ENCODE peak calls at places on chromosome 22, in five cellular contexts. F is GM23338, R is K562, Q is stomach, N is sigmoid colon. E is an unnamed sample. For H3K4me1, the result is how much of the 10 kb centered on the place peaks cover.

GRCh38 chr22:32106930-32107329 is 52.2 kb downstream of the C22orf42 start:
- DNase-seq in F (peak), N (no peak), R (peak), Q (no peak), E (no peak)

GRCh38 chr22:20638143-20638870 is 130.9 kb downstream of the MED15 start:
- DNase-seq in Q (peak), N (no peak), R (no peak), F (no peak), E (no peak)

GRCh38 chr22:38267086-38267485 is 5.7 kb downstream of the TMEM184B start:
- DNase-seq in Q (no peak), F (no peak), R (peak), N (no peak), E (no peak)

GRCh38 chr22:27996981-27997380 is 77.9 kb upstream of the PITPNB start:
- DNase-seq in Q (no peak), F (no peak), R (no peak), N (peak), E (no peak)

GRCh38 chr22:50701428-50702154 is 29.0 kb downstream of the SHANK3 start:
- DNase-seq in N (peak), Q (no peak), F (no peak), R (no peak), E (no peak)

GRCh38 chr22:46049726-46050450 is 72.9 kb upstream of the WNT7B start:
- DNase-seq in N (peak), Q (peak), F (no peak), R (no peak), E (no peak)

GRCh38 chr22:29936186-29936585 is 53.2 kb downstream of the MTMR3 start:
- DNase-seq in R (no peak), Q (no peak), F (no peak), N (no peak), E (no peak)

GRCh38 chr22:18071968-18072310 is 5.9 kb upstream of the PEX26 start:
- DNase-seq in F (no peak), R (no peak), Q (no peak), N (no peak), E (no peak)

GRCh38 chr22:49957826-49958461 is 2.6 kb upstream of the PIM3 start:
- DNase-seq in R (no peak), Q (peak), N (peak), F (no peak), E (no peak)

GRCh38 chr22:48346911-48347310 is 1480.8 kb downstream of the BRD1 start:
- DNase-seq in Q (no peak), N (peak), R (no peak), F (no peak), E (no peak)

GRCh38 chr22:48753381-48753730 is 1074.3 kb downstream of the BRD1 start:
- DNase-seq in Q (peak), N (peak), R (no peak), F (no peak), E (no peak)

GRCh38 chr22:45629469-45630089 is 42.1 kb upstream of the ATXN10 start:
- DNase-seq in R (no peak), Q (no peak), F (peak), N (no peak), E (no peak)

GRCh38 chr22:17250380-17251129 is 31.3 kb upstream of the ADA2 start:
- DNase-seq in F (no peak), N (no peak), R (no peak), Q (no peak), E (no peak)

GRCh38 chr22:46054091-46054877 is 77.3 kb upstream of the WNT7B start:
- DNase-seq in N (peak), F (no peak), Q (peak), R (no peak), E (no peak)

GRCh38 chr22:46664301-46664855 is 44.2 kb downstream of the GRAMD4 start:
- DNase-seq in Q (no peak), N (no peak), F (no peak), R (no peak), E (no peak)

GRCh38 chr22:45240810-45241631 is at the start of gene KIAA0930:
- DNase-seq in R (peak), N (peak), Q (peak), F (peak), E (no peak)

GRCh38 chr22:27624705-27625104 is 176.9 kb downstream of the MN1 start:
- DNase-seq in R (no peak), Q (no peak), N (no peak), F (no peak), E (no peak)

GRCh38 chr22:46219650-46220049 is 30.4 kb downstream of the CDPF1 start:
- DNase-seq in F (no peak), N (no peak), R (no peak), Q (no peak), E (no peak)

GRCh38 chr22:46001426-46002106 is 24.6 kb upstream of the WNT7B start:
- DNase-seq in R (no peak), Q (no peak), F (no peak), N (peak), E (no peak)

GRCh38 chr22:27032121-27032761 is 374.9 kb downstream of the MIAT start:
- DNase-seq in R (peak), F (peak), N (peak), Q (no peak), E (no peak)

GRCh38 chr22:50086526-50086925 is 1.3 kb upstream of the MLC1 start:
- DNase-seq in F (no peak), Q (no peak), N (no peak), R (no peak), E (no peak)

GRCh38 chr22:10741210-10741609 is 4786.8 kb upstream of the OR11H1 start:
- DNase-seq in N (peak), Q (no peak), R (no peak), F (no peak), E (no peak)

GRCh38 chr22:47593911-47594311 is 831.5 kb downstream of the TBC1D22A start:
- DNase-seq in R (no peak), F (no peak), N (peak), Q (peak), E (no peak)

GRCh38 chr22:21736084-21736642 is 569 bp upstream of the YPEL1 start:
- DNase-seq in F (no peak), Q (no peak), R (no peak), N (no peak), E (no peak)

GRCh38 chr22:44159811-44160210 is 20.9 kb upstream of the PARVG start:
- DNase-seq in F (no peak), N (no peak), Q (no peak), R (no peak), E (no peak)
- H3K4me3 ChIP-seq in F (no peak), N (no peak), Q (no peak), R (no peak), E (no peak)

GRCh38 chr22:19398680-19399079 is 32.9 kb downstream of the HIRA start:
- DNase-seq in R (peak), Q (no peak), F (no peak), N (no peak), E (no peak)

GRCh38 chr22:19396934-19397728 is 34.4 kb downstream of the HIRA start:
- DNase-seq in F (no peak), Q (no peak), R (peak), N (no peak), E (no peak)

GRCh38 chr22:19396561-19396933 is 35.0 kb downstream of the HIRA start:
- DNase-seq in N (no peak), R (peak), F (no peak), Q (no peak), E (no peak)

GRCh38 chr22:19397729-19398094 is 33.8 kb downstream of the HIRA start:
- DNase-seq in R (peak), Q (no peak), F (no peak), N (no peak), E (no peak)

GRCh38 chr22:19398206-19398605 is 33.3 kb downstream of the HIRA start:
- DNase-seq in Q (no peak), R (no peak), N (no peak), F (no peak), E (no peak)
- H3K4me1 ChIP-seq in Q (under half), R (under half), N (under half), F (under half), E (under half)

GRCh38 chr22:24432059-24432853 is 4.9 kb downstream of the ADORA2A start:
- DNase-seq in Q (peak), N (peak), R (peak), F (no peak), E (no peak)
- TF ChIP-seq POLR2AphosphoS5 in Q (no peak), N (no peak), R (no peak), F (no peak), E (no peak)

GRCh38 chr22:40156001-40156516 is 21.7 kb upstream of the TNRC6B start:
- DNase-seq in N (no peak), Q (peak), F (peak), R (peak), E (no peak)
- H3K4me3 ChIP-seq in N (no peak), Q (no peak), F (no peak), R (no peak), E (no peak)

DNA sequence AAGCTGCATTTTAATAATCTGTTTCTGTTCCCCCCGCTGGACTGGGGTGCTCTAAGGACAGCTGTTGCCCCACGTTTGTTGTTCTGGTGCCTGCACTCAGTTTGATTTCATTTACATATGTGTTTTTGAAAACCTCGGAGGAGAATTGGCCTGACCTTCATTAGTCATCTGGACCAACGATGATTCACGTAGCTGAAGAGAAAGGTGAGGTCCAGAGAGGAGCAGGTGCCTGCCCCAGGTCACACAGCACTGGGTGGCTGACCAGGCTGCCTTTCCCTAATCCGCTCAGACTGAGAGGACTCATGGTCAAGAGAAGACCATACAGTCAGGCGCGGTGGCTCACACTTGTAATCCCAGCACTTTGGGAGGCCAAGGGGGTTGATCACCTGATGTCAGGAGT is 3.8 kb downstream of the CSDC2 start:
- DNase-seq in R (no peak), N (no peak), Q (no peak), F (no peak), E (no peak)
- H3K4me1 ChIP-seq in R (under half), N (half or more), Q (under half), F (under half), E (half or more)

DNA sequence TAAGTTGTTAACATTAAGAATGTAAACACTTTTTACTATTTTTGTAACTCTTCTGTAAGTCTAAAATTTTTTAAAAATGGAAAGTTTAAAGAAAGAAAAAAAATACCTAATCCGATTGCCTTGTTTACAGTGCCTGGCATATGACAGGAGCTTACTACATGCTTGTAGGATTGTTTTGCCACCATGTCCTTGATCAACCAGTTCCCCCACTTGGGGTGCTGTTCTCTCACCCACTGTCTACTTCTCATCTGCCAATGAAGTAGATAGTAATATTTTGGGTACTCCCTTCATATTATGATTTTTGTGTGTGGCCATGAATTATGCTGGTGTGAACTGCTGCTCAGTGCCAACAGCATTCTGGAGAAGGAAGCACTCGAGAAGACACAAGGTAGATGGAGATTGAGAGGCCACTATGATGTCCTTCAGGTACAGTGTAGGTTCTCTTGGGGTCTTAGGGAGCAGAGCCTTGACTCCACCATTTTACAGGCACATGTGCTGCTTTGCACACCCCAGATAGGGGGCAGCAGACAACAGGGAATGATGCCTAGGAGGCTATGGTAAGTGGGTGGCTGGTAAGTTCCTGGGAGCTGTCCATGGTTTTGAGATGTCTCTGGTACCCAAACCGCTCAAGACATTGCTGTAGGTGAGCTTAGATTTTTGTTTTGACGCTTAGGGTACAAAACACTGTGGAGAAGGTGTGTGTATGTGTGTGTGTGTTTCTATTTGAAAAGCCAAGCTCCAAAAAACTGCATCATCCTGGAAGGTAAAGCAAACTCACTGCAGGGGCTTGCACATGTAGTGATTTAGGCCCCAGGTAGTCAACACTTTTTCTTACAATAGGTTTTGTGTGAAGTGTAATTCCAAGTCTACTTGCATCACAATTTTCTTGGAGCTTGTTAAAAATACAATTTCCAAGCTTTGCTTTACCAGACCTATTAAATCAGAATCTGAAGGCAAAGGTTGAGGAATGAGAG is 494.5 kb upstream of the LARGE1 start:
- DNase-seq in Q (no peak), N (no peak), F (peak), R (peak), E (peak)
- TF ChIP-seq POLR2AphosphoS5 in Q (no peak), N (no peak), F (no peak), R (no peak), E (no peak)

DNA sequence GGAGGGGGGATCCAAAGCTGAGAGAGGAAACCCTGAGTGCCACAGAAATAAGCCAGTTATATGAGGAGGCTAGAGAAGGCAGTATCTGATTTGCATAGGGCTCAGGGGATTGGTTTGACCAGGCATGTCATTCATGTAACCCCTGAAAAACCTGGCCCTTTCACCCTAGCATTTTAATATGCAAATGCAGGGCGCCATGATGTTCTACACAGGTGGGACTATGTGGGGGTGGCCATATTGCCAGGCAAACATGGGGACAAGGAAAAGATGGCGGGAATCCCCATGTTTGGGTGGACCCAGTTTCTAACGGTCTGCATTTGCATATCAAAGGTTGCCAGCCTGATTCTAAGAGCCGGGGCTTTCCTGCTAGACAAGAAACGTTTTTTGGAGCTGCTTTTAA is 27.2 kb downstream of the CSF2RB start:
- DNase-seq in R (peak), N (no peak), F (peak), Q (no peak), E (no peak)
- H3K4me3 ChIP-seq in R (no peak), N (no peak), F (no peak), Q (no peak), E (no peak)

GRCh38 chr22:42644422-42645340 is 4.3 kb upstream of the ATP5MGL start:
- DNase-seq in R (no peak), N (peak), Q (peak), F (no peak), E (no peak)

GRCh38 chr22:42643632-42644421 is 3.4 kb upstream of the ATP5MGL start:
- DNase-seq in N (no peak), Q (no peak), F (no peak), R (no peak), E (no peak)

GRCh38 chr22:42646569-42647525 is 2.3 kb downstream of the CYB5R3 start:
- DNase-seq in R (peak), F (no peak), Q (peak), N (no peak), E (no peak)

GRCh38 chr22:42645938-42646568 is 3.1 kb downstream of the CYB5R3 start:
- DNase-seq in N (no peak), F (no peak), Q (peak), R (no peak), E (no peak)

DNA sequence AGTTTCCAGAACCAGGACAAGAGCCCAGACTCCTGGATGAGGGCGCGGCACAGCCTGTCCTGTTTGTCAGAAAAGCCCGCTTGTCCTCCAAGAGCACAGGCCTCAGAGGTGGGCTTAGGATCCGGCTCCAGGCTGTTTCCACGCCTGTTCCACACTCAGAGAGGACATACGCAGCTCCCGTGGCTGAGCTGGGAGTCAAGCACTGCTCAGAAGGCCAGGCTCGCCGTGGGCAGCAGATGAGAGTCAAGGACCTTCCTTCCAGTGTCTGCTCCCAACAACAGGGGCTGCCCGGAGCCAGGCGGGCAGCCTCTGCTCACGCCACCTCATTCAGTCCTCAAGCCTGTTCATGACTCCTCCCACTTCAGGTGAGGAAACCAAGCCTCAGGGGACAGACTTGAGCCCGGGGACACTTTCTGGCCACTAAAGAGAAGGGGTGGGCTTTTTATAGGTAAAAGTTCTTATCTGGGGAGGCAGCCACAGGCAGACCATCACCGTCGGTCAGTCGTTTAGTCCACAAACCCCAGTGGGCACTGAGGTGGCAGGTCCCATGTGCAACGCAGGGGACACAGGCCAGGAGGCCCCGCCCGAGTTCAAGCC is 3.8 kb downstream of the CYB5R3 start:
- DNase-seq in N (no peak), R (no peak), F (no peak), Q (peak), E (no peak)
- H3K4me1 ChIP-seq in N (half or more), R (half or more), F (under half), Q (half or more), E (under half)